ENCODE peak calls at places on chromosomes 12 and 14, in seven cellular contexts. One of them, this sample, is unnamed.

GRCh38 chr12:6494351-6494743 is 445 bp downstream of the NCAPD2 start:
- DNase-seq in H1: no peak
- DNase-seq in GM12878: no peak
- DNase-seq in GM12891: no peak
- DNase-seq in SK-N-SH: peak; percentile 37
- DNase-seq in K562: no peak
- DNase-seq in HepG2: no peak
- DNase-seq in this sample: no peak

GRCh38 chr14:68716698-68717097 is 76.2 kb downstream of the ZFP36L1 start:
- DNase-seq in H1: no peak
- DNase-seq in GM12878: no peak
- DNase-seq in GM12891: no peak
- DNase-seq in SK-N-SH: no peak
- DNase-seq in K562: no peak
- DNase-seq in HepG2: peak; percentile 87
- DNase-seq in this sample: no peak

GRCh38 chr12:50751921-50752721 is 11.8 kb upstream of the ATF1 start:
- DNase-seq in H1: no peak
- DNase-seq in GM12878: no peak
- DNase-seq in GM12891: peak; percentile 26
- DNase-seq in SK-N-SH: no peak
- DNase-seq in K562: peak; percentile 4
- DNase-seq in HepG2: no peak
- DNase-seq in this sample: no peak

GRCh38 chr12:109767991-109768900 is 54.6 kb downstream of the FAM222A start:
- DNase-seq in H1: no peak
- DNase-seq in GM12878: no peak
- DNase-seq in GM12891: no peak
- DNase-seq in SK-N-SH: peak; percentile 33
- DNase-seq in K562: no peak
- DNase-seq in HepG2: no peak
- DNase-seq in this sample: no peak

GRCh38 chr14:90681889-90682429 is 134.3 kb downstream of the TTC7B start:
- DNase-seq in H1: no peak
- DNase-seq in GM12878: no peak
- DNase-seq in GM12891: no peak
- DNase-seq in SK-N-SH: no peak
- DNase-seq in K562: no peak
- DNase-seq in HepG2: no peak
- DNase-seq in this sample: no peak

GRCh38 chr14:104826858-104827172 is 25.9 kb downstream of the ZBTB42 start:
- DNase-seq in H1: no peak
- DNase-seq in GM12878: no peak
- DNase-seq in GM12891: no peak
- DNase-seq in SK-N-SH: no peak
- DNase-seq in K562: no peak
- DNase-seq in HepG2: no peak
- DNase-seq in this sample: no peak

GRCh38 chr12:12992418-12993175 is 7.5 kb downstream of the HEBP1 start:
- DNase-seq in H1: no peak
- DNase-seq in GM12878: no peak
- DNase-seq in GM12891: no peak
- DNase-seq in SK-N-SH: no peak
- DNase-seq in K562: no peak
- DNase-seq in HepG2: peak; percentile 43
- DNase-seq in this sample: no peak

GRCh38 chr12:80213871-80214270 is 114.5 kb downstream of the OTOGL start:
- DNase-seq in H1: no peak
- DNase-seq in GM12878: no peak
- DNase-seq in GM12891: no peak
- DNase-seq in SK-N-SH: no peak
- DNase-seq in K562: no peak
- DNase-seq in HepG2: no peak
- DNase-seq in this sample: no peak

GRCh38 chr12:121810833-121811433 is 7.1 kb downstream of the SETD1B start:
- DNase-seq in H1: no peak
- DNase-seq in GM12878: no peak
- DNase-seq in GM12891: no peak
- DNase-seq in SK-N-SH: no peak
- DNase-seq in K562: no peak
- DNase-seq in HepG2: no peak
- DNase-seq in this sample: no peak

GRCh38 chr12:117875652-117876491 is 92.9 kb downstream of the KSR2 start:
- DNase-seq in H1: peak; percentile 49
- DNase-seq in GM12878: no peak
- DNase-seq in GM12891: peak; percentile 30
- DNase-seq in SK-N-SH: peak; percentile 33
- DNase-seq in K562: no peak
- DNase-seq in HepG2: no peak
- DNase-seq in this sample: no peak

GRCh38 chr14:57478050-57478449 is 15.6 kb downstream of the CCDC198 start:
- DNase-seq in H1: no peak
- DNase-seq in GM12878: no peak
- DNase-seq in GM12891: no peak
- DNase-seq in SK-N-SH: no peak
- DNase-seq in K562: no peak
- DNase-seq in HepG2: no peak
- DNase-seq in this sample: no peak

GRCh38 chr14:36820901-36821300 is 159.2 kb downstream of the PAX9 start:
- DNase-seq in H1: no peak
- DNase-seq in GM12878: no peak
- DNase-seq in GM12891: no peak
- DNase-seq in SK-N-SH: no peak
- DNase-seq in K562: no peak
- DNase-seq in HepG2: no peak
- DNase-seq in this sample: no peak

GRCh38 chr12:104519190-104519857 is 62.6 kb downstream of the CHST11 start:
- DNase-seq in H1: no peak
- DNase-seq in GM12878: no peak
- DNase-seq in GM12891: no peak
- DNase-seq in SK-N-SH: no peak
- DNase-seq in K562: no peak
- DNase-seq in HepG2: no peak
- DNase-seq in this sample: no peak

GRCh38 chr14:51431033-51431709 is 191.1 kb downstream of the TMX1 start:
- DNase-seq in H1: no peak
- DNase-seq in GM12878: no peak
- DNase-seq in GM12891: no peak
- DNase-seq in SK-N-SH: no peak
- DNase-seq in K562: no peak
- DNase-seq in HepG2: peak; percentile 16
- DNase-seq in this sample: no peak

GRCh38 chr12:107670999-107671643 is 14.5 kb upstream of the PWP1 start:
- DNase-seq in H1: peak; percentile 43
- DNase-seq in GM12878: no peak
- DNase-seq in GM12891: no peak
- DNase-seq in SK-N-SH: no peak
- DNase-seq in K562: peak; percentile 59
- DNase-seq in HepG2: peak; percentile 33
- DNase-seq in this sample: no peak

GRCh38 chr12:94644622-94645021 is 5.7 kb downstream of the TMCC3 start:
- DNase-seq in H1: no peak
- DNase-seq in GM12878: peak; percentile 49
- DNase-seq in GM12891: no peak
- DNase-seq in SK-N-SH: no peak
- DNase-seq in K562: no peak
- DNase-seq in HepG2: no peak
- DNase-seq in this sample: no peak

GRCh38 chr12:69514845-69515244 is 44.7 kb downstream of the FRS2 start:
- DNase-seq in H1: no peak
- DNase-seq in GM12878: no peak
- DNase-seq in GM12891: no peak
- DNase-seq in SK-N-SH: no peak
- DNase-seq in K562: no peak
- DNase-seq in HepG2: no peak
- DNase-seq in this sample: no peak

GRCh38 chr12:62164036-62164435 is 96.2 kb upstream of the USP15 start:
- DNase-seq in H1: no peak
- DNase-seq in GM12878: no peak
- DNase-seq in GM12891: no peak
- DNase-seq in SK-N-SH: no peak
- DNase-seq in K562: no peak
- DNase-seq in HepG2: no peak
- DNase-seq in this sample: no peak

GRCh38 chr12:25792031-25792430 is 166.5 kb upstream of the RASSF8 start:
- DNase-seq in H1: no peak
- DNase-seq in GM12878: no peak
- DNase-seq in GM12891: no peak
- DNase-seq in SK-N-SH: no peak
- DNase-seq in K562: no peak
- DNase-seq in HepG2: no peak
- DNase-seq in this sample: no peak
- TF ChIP-seq TAF1 in H1: no peak
- TF ChIP-seq TAF1 in GM12878: no peak
- TF ChIP-seq TAF1 in GM12891: no peak
- TF ChIP-seq TAF1 in SK-N-SH: no peak
- TF ChIP-seq TAF1 in K562: no peak
- TF ChIP-seq TAF1 in HepG2: no peak
- TF ChIP-seq TAF1 in this sample: no peak

GRCh38 chr12:96237035-96237434 is 42.9 kb downstream of the ELK3 start:
- DNase-seq in H1: no peak
- DNase-seq in GM12878: no peak
- DNase-seq in GM12891: no peak
- DNase-seq in SK-N-SH: no peak
- DNase-seq in K562: no peak
- DNase-seq in HepG2: no peak
- DNase-seq in this sample: no peak

GRCh38 chr12:96239711-96240234 is 45.6 kb downstream of the ELK3 start:
- DNase-seq in H1: no peak
- DNase-seq in GM12878: no peak
- DNase-seq in GM12891: no peak
- DNase-seq in SK-N-SH: peak; percentile 91
- DNase-seq in K562: no peak
- DNase-seq in HepG2: no peak
- DNase-seq in this sample: no peak

GRCh38 chr12:96237465-96238077 is 43.4 kb downstream of the ELK3 start:
- DNase-seq in H1: no peak
- DNase-seq in GM12878: no peak
- DNase-seq in GM12891: no peak
- DNase-seq in SK-N-SH: no peak
- DNase-seq in K562: no peak
- DNase-seq in HepG2: no peak
- DNase-seq in this sample: no peak

GRCh38 chr12:96240251-96240650 is 46.1 kb downstream of the ELK3 start:
- DNase-seq in H1: no peak
- DNase-seq in GM12878: no peak
- DNase-seq in GM12891: no peak
- DNase-seq in SK-N-SH: peak; percentile 49
- DNase-seq in K562: no peak
- DNase-seq in HepG2: no peak
- DNase-seq in this sample: no peak

GRCh38 chr12:96238336-96239031 is 44.3 kb downstream of the ELK3 start:
- DNase-seq in H1: no peak
- DNase-seq in GM12878: no peak
- DNase-seq in GM12891: no peak
- DNase-seq in SK-N-SH: no peak
- DNase-seq in K562: no peak
- DNase-seq in HepG2: no peak
- DNase-seq in this sample: no peak
- TF ChIP-seq POLR2AphosphoS5 in H1: no peak
- TF ChIP-seq POLR2AphosphoS5 in GM12878: no peak
- TF ChIP-seq POLR2AphosphoS5 in GM12891: no peak
- TF ChIP-seq POLR2AphosphoS5 in SK-N-SH: no peak
- TF ChIP-seq POLR2AphosphoS5 in K562: no peak
- TF ChIP-seq POLR2AphosphoS5 in HepG2: no peak
- TF ChIP-seq POLR2AphosphoS5 in this sample: no peak

GRCh38 chr12:39426636-39427245 is 16.2 kb downstream of the KIF21A start:
- DNase-seq in H1: no peak
- DNase-seq in GM12878: no peak
- DNase-seq in GM12891: no peak
- DNase-seq in SK-N-SH: no peak
- DNase-seq in K562: no peak
- DNase-seq in HepG2: no peak
- DNase-seq in this sample: no peak
- TF ChIP-seq TAF1 in H1: no peak
- TF ChIP-seq TAF1 in GM12878: no peak
- TF ChIP-seq TAF1 in GM12891: no peak
- TF ChIP-seq TAF1 in SK-N-SH: no peak
- TF ChIP-seq TAF1 in K562: no peak
- TF ChIP-seq TAF1 in HepG2: no peak
- TF ChIP-seq TAF1 in this sample: no peak

GRCh38 chr12:128654462-128654861 is 169.3 kb downstream of the SLC15A4 start:
- DNase-seq in H1: no peak
- DNase-seq in GM12878: no peak
- DNase-seq in GM12891: no peak
- DNase-seq in SK-N-SH: no peak
- DNase-seq in K562: no peak
- DNase-seq in HepG2: no peak
- DNase-seq in this sample: no peak

GRCh38 chr12:128657378-128657777 is 166.4 kb downstream of the SLC15A4 start:
- DNase-seq in H1: no peak
- DNase-seq in GM12878: no peak
- DNase-seq in GM12891: no peak
- DNase-seq in SK-N-SH: no peak
- DNase-seq in K562: no peak
- DNase-seq in HepG2: no peak
- DNase-seq in this sample: no peak

GRCh38 chr12:128652136-128652751 is 171.5 kb downstream of the SLC15A4 start:
- DNase-seq in H1: no peak
- DNase-seq in GM12878: no peak
- DNase-seq in GM12891: no peak
- DNase-seq in SK-N-SH: no peak
- DNase-seq in K562: no peak
- DNase-seq in HepG2: no peak
- DNase-seq in this sample: no peak
- TF ChIP-seq POLR2AphosphoS5 in H1: no peak
- TF ChIP-seq POLR2AphosphoS5 in GM12878: no peak
- TF ChIP-seq POLR2AphosphoS5 in GM12891: no peak
- TF ChIP-seq POLR2AphosphoS5 in SK-N-SH: no peak
- TF ChIP-seq POLR2AphosphoS5 in K562: no peak
- TF ChIP-seq POLR2AphosphoS5 in HepG2: no peak
- TF ChIP-seq POLR2AphosphoS5 in this sample: no peak

This sample was measured in GM12892.